ENCODE peak calls at places on chromosomes 3 and 15, in five cellular contexts. V is NT2/D1, I is heart right ventricle, R is cardiac muscle cell, L is breast epithelium. C is an unnamed sample.

GRCh38 chr15:32029862-32030781 is at the start of gene CHRNA7:
- DNase-seq in L (no peak), I (peak; percentile 14), V (peak; percentile 43), R (peak; percentile 43), C (peak; percentile 86)

GRCh38 chr3:138946554-138947302 is at the start of the genes FOXL2 and FOXL2NB:
- DNase-seq in V (no peak), R (peak; percentile 71), I (no peak), L (no peak), C (no peak)

GRCh38 chr3:180320631-180321030 is 281.3 kb upstream of the TTC14 start:
- DNase-seq in L (no peak), R (no peak), V (no peak), I (no peak), C (no peak)

GRCh38 chr3:145678401-145678800 is 482.6 kb downstream of the PLOD2 start:
- DNase-seq in I (no peak), L (no peak), V (no peak), R (peak; percentile 5), C (no peak)

GRCh38 chr3:174438501-174439156 is 420.5 kb upstream of the NAALADL2 start:
- DNase-seq in V (no peak), I (no peak), R (peak; percentile 21), L (no peak), C (peak; percentile 69)

GRCh38 chr15:58546635-58547627 is 115.1 kb downstream of the LIPC start:
- DNase-seq in I (peak; percentile 76), V (no peak), L (no peak), R (peak; percentile 85), C (no peak)

GRCh38 chr3:170531557-170532335 is 54.1 kb downstream of the SLC7A14 start:
- DNase-seq in I (no peak), L (no peak), R (no peak), V (no peak), C (no peak)

GRCh38 chr15:66214236-66214635 is 39.3 kb downstream of the MEGF11 start:
- DNase-seq in V (no peak), L (no peak), R (no peak), I (no peak), C (no peak)

GRCh38 chr15:87348746-87349145 is 907.8 kb downstream of the NTRK3 start:
- DNase-seq in I (no peak), V (no peak), R (peak; percentile 11), L (no peak), C (no peak)

GRCh38 chr15:85381850-85382751 is 1.7 kb downstream of the AKAP13 start:
- DNase-seq in V (no peak), R (no peak), L (no peak), I (no peak), C (no peak)

GRCh38 chr3:157381606-157382005 is 55.0 kb upstream of the PTX3 start:
- DNase-seq in R (no peak), V (no peak), I (no peak), L (no peak), C (no peak)

GRCh38 chr3:7292362-7292761 is 431.4 kb downstream of the GRM7 start:
- DNase-seq in R (peak; percentile 2), L (no peak), I (no peak), V (no peak), C (no peak)

GRCh38 chr3:24343084-24343783 is 151.4 kb downstream of the THRB start:
- DNase-seq in L (no peak), I (no peak), V (no peak), R (peak; percentile 19), C (no peak)

GRCh38 chr15:27815035-27815434 is 284.1 kb downstream of the OCA2 start:
- DNase-seq in L (no peak), V (no peak), R (no peak), I (no peak), C (no peak)

GRCh38 chr3:29285356-29286070 is 4.6 kb downstream of the RBMS3 start:
- DNase-seq in L (no peak), I (no peak), V (no peak), R (peak; percentile 73), C (peak; percentile 53)

GRCh38 chr3:78605178-78605577 is 1162.6 kb downstream of the ROBO1 start:
- DNase-seq in V (no peak), I (no peak), R (peak; percentile 17), L (no peak), C (no peak)

GRCh38 chr3:180420016-180420415 is 181.9 kb upstream of the TTC14 start:
- DNase-seq in L (no peak), I (no peak), V (no peak), R (no peak), C (no peak)

GRCh38 chr15:93428135-93428534 is 339.1 kb upstream of the RGMA start:
- DNase-seq in L (no peak), V (no peak), R (no peak), I (no peak), C (no peak)

GRCh38 chr15:67181221-67181639 is 73.2 kb downstream of the AAGAB start:
- DNase-seq in I (no peak), V (no peak), R (no peak), L (no peak), C (no peak)

GRCh38 chr3:58994746-58995330 is 55.0 kb downstream of the CFAP20DC start:
- DNase-seq in R (peak; percentile 81), V (peak; percentile 68), L (no peak), I (peak; percentile 42), C (peak; percentile 65)

GRCh38 chr15:38555686-38556334 is 8.8 kb downstream of the RASGRP1 start:
- DNase-seq in V (no peak), L (no peak), I (no peak), R (peak; percentile 30), C (no peak)

GRCh38 chr15:39171944-39172368 is 408.9 kb upstream of the THBS1 start:
- DNase-seq in V (peak; percentile 80), R (peak; percentile 97), I (peak; percentile 44), L (no peak), C (peak; percentile 63)

GRCh38 chr3:14118400-14119165 is 6.1 kb downstream of the CHCHD4 start:
- DNase-seq in V (no peak), L (no peak), R (peak; percentile 85), I (no peak), C (no peak)

GRCh38 chr3:152385761-152386160 is 117.0 kb downstream of the MBNL1 start:
- DNase-seq in R (peak; percentile 29), V (no peak), L (no peak), I (no peak), C (peak; percentile 43)

GRCh38 chr3:187069857-187070516 is 69.3 kb downstream of the RPL39L start:
- DNase-seq in I (no peak), V (no peak), L (no peak), R (no peak), C (no peak)

GRCh38 chr15:80942746-80943565 is 46.7 kb downstream of the MESD start:
- DNase-seq in L (peak; percentile 60), R (no peak), V (no peak), I (peak; percentile 51), C (no peak)

GRCh38 chr3:56969851-56970250 is 90.6 kb upstream of the SPATA12 start:
- DNase-seq in V (no peak), L (no peak), R (peak; percentile 31), I (no peak), C (no peak)

GRCh38 chr15:42832577-42832976 is 88.0 kb downstream of the TTBK2 start:
- DNase-seq in V (no peak), R (peak; percentile 79), I (no peak), L (no peak), C (no peak)

GRCh38 chr3:23944861-23945652 is at the start of gene NR1D2:
- DNase-seq in R (peak; percentile 87), L (peak; percentile 81), I (peak; percentile 89), V (peak; percentile 84), C (peak; percentile 83)

GRCh38 chr3:72999971-73000370 is 3.4 kb downstream of the PPP4R2 start:
- DNase-seq in I (no peak), V (no peak), R (no peak), L (no peak), C (no peak)

GRCh38 chr3:72996473-72997333 is at the start of gene PPP4R2:
- DNase-seq in L (peak; percentile 81), I (peak; percentile 88), R (peak; percentile 94), V (peak; percentile 83), C (peak; percentile 89)

GRCh38 chr3:72996121-72996472 is 514 bp upstream of the PPP4R2 start:
- DNase-seq in R (no peak), I (peak; percentile 14), V (no peak), L (no peak), C (no peak)

GRCh38 chr3:72997421-72997961 is 880 bp downstream of the PPP4R2 start:
- DNase-seq in R (peak; percentile 67), I (peak; percentile 49), V (peak; percentile 43), L (no peak), C (peak; percentile 39)

DNA sequence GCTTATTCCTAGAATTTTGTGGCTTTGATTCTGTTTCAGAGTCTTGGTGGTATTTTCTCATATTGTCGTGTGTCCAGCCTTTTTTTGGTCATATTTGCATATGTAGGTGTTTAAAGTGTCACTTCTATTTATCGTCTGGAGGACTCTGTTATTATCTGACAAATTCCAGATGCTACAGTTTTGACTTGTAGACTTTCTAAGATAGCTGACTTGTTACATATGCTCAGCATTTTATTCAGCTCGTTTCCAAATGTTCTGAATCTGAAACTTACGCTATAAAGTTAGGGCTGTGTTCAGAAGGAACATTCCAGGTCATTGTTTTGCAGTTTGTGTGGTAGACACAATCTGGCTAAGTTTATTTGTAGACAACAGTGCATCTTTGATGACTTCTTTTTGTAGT is 1.9 kb downstream of the PPP4R2 start:
- DNase-seq in R (peak; percentile 19), I (no peak), V (no peak), L (no peak), C (no peak)
- H3K4me1 ChIP-seq in R (peaks cover 29% of the 10 kb centered on the region), I (peaks cover 63% of the 10 kb centered on the region), V (no peaks in the 10 kb centered on the region), L (no peaks in the 10 kb centered on the region), C (peaks cover 24% of the 10 kb centered on the region)

DNA sequence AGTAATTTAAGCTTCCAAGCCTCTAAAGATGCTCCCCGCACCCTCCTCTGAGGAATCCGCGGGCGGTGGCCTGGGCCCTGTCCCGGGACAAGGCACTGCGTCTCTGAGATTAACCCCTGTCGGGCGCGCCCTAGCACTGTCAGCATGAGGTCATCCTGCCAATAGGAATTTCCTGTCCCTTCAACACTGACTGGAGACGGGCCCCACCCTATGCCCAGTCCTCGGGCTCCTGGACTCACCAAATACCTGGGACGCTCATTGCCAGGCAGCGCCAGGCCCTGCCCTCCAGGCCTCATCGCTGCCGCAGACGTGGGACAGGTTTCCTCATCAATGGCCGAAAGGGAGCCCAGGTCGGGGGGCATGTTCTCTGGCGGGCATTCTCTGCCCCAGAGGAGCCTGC is 67.6 kb upstream of the SH3GL3 start:
- DNase-seq in R (no peak), I (no peak), L (no peak), V (no peak), C (no peak)
- H3K4me3 ChIP-seq in R (no peak overlapping the region), I (no peak overlapping the region), L (peak overlapping the region; percentile 31), V (no peak overlapping the region), C (no peak overlapping the region)

DNA sequence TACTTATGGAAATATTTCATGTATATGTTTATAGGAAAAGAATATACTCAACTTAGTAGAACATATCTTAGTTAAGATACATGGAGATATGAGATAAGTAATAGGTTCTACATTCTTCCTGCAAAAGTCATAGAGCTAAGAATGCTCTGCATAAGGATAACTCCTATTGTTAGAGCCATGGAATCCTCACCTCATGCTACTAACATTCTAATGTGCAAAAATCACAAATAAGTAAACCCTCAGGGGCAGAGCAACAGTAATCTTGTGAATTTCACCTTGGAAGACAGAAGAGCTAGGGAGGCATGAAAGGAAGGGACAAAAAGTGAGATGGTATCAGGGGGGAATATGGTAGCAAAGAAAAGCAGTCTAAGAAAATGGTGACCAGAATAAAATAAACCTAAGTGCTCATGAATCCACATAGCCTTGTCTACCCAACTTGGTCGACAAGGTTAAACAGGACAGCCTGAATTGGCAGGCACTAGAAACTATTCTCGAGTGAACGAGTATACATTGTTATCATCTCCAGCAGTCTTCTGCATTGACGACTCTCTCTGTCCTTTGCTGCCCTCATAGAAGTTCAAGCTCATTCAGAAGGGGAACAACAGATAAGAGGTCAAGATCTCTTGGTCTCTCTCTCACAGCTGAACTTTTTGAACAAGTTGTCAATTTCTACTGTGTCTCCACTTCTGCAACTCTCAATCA is 52.8 kb downstream of the XRN1 start:
- DNase-seq in I (no peak), V (no peak), L (no peak), R (no peak), C (no peak)
- H3K36me3 ChIP-seq in I (peaks cover 89% of the 10 kb centered on the region), V (peaks cover 19% of the 10 kb centered on the region), L (peaks cover 22% of the 10 kb centered on the region), R (peaks cover 29% of the 10 kb centered on the region), C (peaks cover 29% of the 10 kb centered on the region)

GRCh38 chr15:68792901-68793766 is 27.6 kb downstream of the ANP32A start:
- DNase-seq in I (no peak), L (peak; percentile 89), V (no peak), R (no peak), C (no peak)
- H3K4me1 ChIP-seq in I (peaks cover 100% of the 10 kb centered on the region), L (peaks cover 31% of the 10 kb centered on the region), V (peaks cover 47% of the 10 kb centered on the region), R (peaks cover 79% of the 10 kb centered on the region), C (peaks cover 28% of the 10 kb centered on the region)